ENCODE peak calls at places on chromosome 15, in eight cellular contexts. One of them, this sample, is unnamed.

GRCh38 chr15:89756897-89757296 is 5.8 kb upstream of the MESP1 start:
- DNase-seq in uterus: no peak
- DNase-seq in CD8-positive, alpha-beta memory T cell: no peak
- DNase-seq in endothelial cell of umbilical vein: no peak
- DNase-seq in foreskin keratinocyte: no peak
- DNase-seq in heart left ventricle: no peak
- DNase-seq in mammary epithelial cell: no peak
- DNase-seq in body of pancreas: peak; percentile 57
- DNase-seq in this sample: no peak

GRCh38 chr15:48470096-48470495 is 138.9 kb downstream of the DUT start:
- DNase-seq in endothelial cell of umbilical vein: no peak
- DNase-seq in uterus: no peak
- DNase-seq in foreskin keratinocyte: no peak
- DNase-seq in mammary epithelial cell: no peak
- DNase-seq in CD8-positive, alpha-beta memory T cell: no peak
- DNase-seq in body of pancreas: no peak
- DNase-seq in heart left ventricle: no peak
- DNase-seq in this sample: no peak

GRCh38 chr15:39273805-39274411 is 307.0 kb upstream of the THBS1 start:
- DNase-seq in CD8-positive, alpha-beta memory T cell: no peak
- DNase-seq in uterus: no peak
- DNase-seq in heart left ventricle: no peak
- DNase-seq in body of pancreas: peak; percentile 91
- DNase-seq in mammary epithelial cell: no peak
- DNase-seq in endothelial cell of umbilical vein: peak; percentile 76
- DNase-seq in foreskin keratinocyte: no peak
- DNase-seq in this sample: no peak

GRCh38 chr15:85014932-85015331 is 33.3 kb downstream of the PDE8A start:
- DNase-seq in uterus: no peak
- DNase-seq in mammary epithelial cell: no peak
- DNase-seq in heart left ventricle: no peak
- DNase-seq in CD8-positive, alpha-beta memory T cell: no peak
- DNase-seq in foreskin keratinocyte: no peak
- DNase-seq in endothelial cell of umbilical vein: no peak
- DNase-seq in body of pancreas: no peak
- DNase-seq in this sample: no peak

GRCh38 chr15:80957976-80958375 is 31.6 kb downstream of the MESD start:
- DNase-seq in mammary epithelial cell: no peak
- DNase-seq in endothelial cell of umbilical vein: no peak
- DNase-seq in body of pancreas: no peak
- DNase-seq in CD8-positive, alpha-beta memory T cell: no peak
- DNase-seq in uterus: no peak
- DNase-seq in foreskin keratinocyte: peak; percentile 47
- DNase-seq in heart left ventricle: no peak
- DNase-seq in this sample: no peak

GRCh38 chr15:95609096-95609495 is 721.4 kb upstream of the NR2F2 start:
- DNase-seq in foreskin keratinocyte: no peak
- DNase-seq in endothelial cell of umbilical vein: peak; percentile 47
- DNase-seq in mammary epithelial cell: no peak
- DNase-seq in CD8-positive, alpha-beta memory T cell: no peak
- DNase-seq in uterus: no peak
- DNase-seq in heart left ventricle: no peak
- DNase-seq in body of pancreas: no peak
- DNase-seq in this sample: no peak

GRCh38 chr15:60734846-60735245 is 255.9 kb upstream of the ICE2 start:
- DNase-seq in uterus: no peak
- DNase-seq in body of pancreas: no peak
- DNase-seq in mammary epithelial cell: no peak
- DNase-seq in endothelial cell of umbilical vein: no peak
- DNase-seq in foreskin keratinocyte: no peak
- DNase-seq in CD8-positive, alpha-beta memory T cell: no peak
- DNase-seq in heart left ventricle: no peak
- DNase-seq in this sample: no peak

GRCh38 chr15:62928242-62928995 is 114.1 kb upstream of the TPM1 start:
- DNase-seq in uterus: no peak
- DNase-seq in CD8-positive, alpha-beta memory T cell: no peak
- DNase-seq in endothelial cell of umbilical vein: peak; percentile 68
- DNase-seq in foreskin keratinocyte: peak; percentile 91
- DNase-seq in heart left ventricle: peak; percentile 66
- DNase-seq in body of pancreas: no peak
- DNase-seq in mammary epithelial cell: peak; percentile 88
- DNase-seq in this sample: no peak

GRCh38 chr15:64694816-64695215 is 80.6 kb downstream of the RBPMS2 start:
- DNase-seq in CD8-positive, alpha-beta memory T cell: no peak
- DNase-seq in body of pancreas: no peak
- DNase-seq in heart left ventricle: no peak
- DNase-seq in endothelial cell of umbilical vein: no peak
- DNase-seq in foreskin keratinocyte: no peak
- DNase-seq in uterus: no peak
- DNase-seq in mammary epithelial cell: no peak
- DNase-seq in this sample: no peak

GRCh38 chr15:34815836-34816235 is 20.5 kb upstream of the ACTC1 start:
- DNase-seq in CD8-positive, alpha-beta memory T cell: no peak
- DNase-seq in heart left ventricle: no peak
- DNase-seq in mammary epithelial cell: no peak
- DNase-seq in endothelial cell of umbilical vein: no peak
- DNase-seq in body of pancreas: no peak
- DNase-seq in foreskin keratinocyte: no peak
- DNase-seq in uterus: no peak
- DNase-seq in this sample: no peak

GRCh38 chr15:31511707-31512310 is 185.2 kb downstream of the KLF13 start:
- DNase-seq in heart left ventricle: no peak
- DNase-seq in mammary epithelial cell: no peak
- DNase-seq in CD8-positive, alpha-beta memory T cell: peak; percentile 32
- DNase-seq in endothelial cell of umbilical vein: peak; percentile 33
- DNase-seq in foreskin keratinocyte: no peak
- DNase-seq in body of pancreas: no peak
- DNase-seq in uterus: no peak
- DNase-seq in this sample: no peak

GRCh38 chr15:88990185-88990679 is 77.1 kb upstream of the MFGE8 start:
- DNase-seq in mammary epithelial cell: no peak
- DNase-seq in CD8-positive, alpha-beta memory T cell: no peak
- DNase-seq in endothelial cell of umbilical vein: no peak
- DNase-seq in foreskin keratinocyte: no peak
- DNase-seq in uterus: no peak
- DNase-seq in heart left ventricle: no peak
- DNase-seq in body of pancreas: no peak
- DNase-seq in this sample: no peak

GRCh38 chr15:45630958-45631691 is 3.7 kb upstream of the SQOR start:
- DNase-seq in uterus: peak; percentile 36
- DNase-seq in mammary epithelial cell: peak; percentile 90
- DNase-seq in foreskin keratinocyte: peak; percentile 93
- DNase-seq in endothelial cell of umbilical vein: no peak
- DNase-seq in body of pancreas: no peak
- DNase-seq in CD8-positive, alpha-beta memory T cell: no peak
- DNase-seq in heart left ventricle: peak; percentile 53
- DNase-seq in this sample: no peak

GRCh38 chr15:50140097-50140496 is 21.1 kb upstream of the ATP8B4 start:
- DNase-seq in mammary epithelial cell: no peak
- DNase-seq in body of pancreas: no peak
- DNase-seq in CD8-positive, alpha-beta memory T cell: no peak
- DNase-seq in heart left ventricle: no peak
- DNase-seq in endothelial cell of umbilical vein: no peak
- DNase-seq in foreskin keratinocyte: no peak
- DNase-seq in uterus: no peak
- DNase-seq in this sample: no peak

GRCh38 chr15:35000511-35000910 is 12.4 kb upstream of the ZNF770 start:
- DNase-seq in mammary epithelial cell: peak; percentile 98
- DNase-seq in uterus: no peak
- DNase-seq in CD8-positive, alpha-beta memory T cell: no peak
- DNase-seq in foreskin keratinocyte: peak; percentile 98
- DNase-seq in heart left ventricle: no peak
- DNase-seq in endothelial cell of umbilical vein: no peak
- DNase-seq in body of pancreas: peak; percentile 68
- DNase-seq in this sample: peak; percentile 86

GRCh38 chr15:78024141-78024567 is 53.4 kb downstream of the TBC1D2B start:
- DNase-seq in CD8-positive, alpha-beta memory T cell: no peak
- DNase-seq in uterus: peak; percentile 80
- DNase-seq in body of pancreas: peak; percentile 41
- DNase-seq in foreskin keratinocyte: no peak
- DNase-seq in heart left ventricle: peak; percentile 76
- DNase-seq in mammary epithelial cell: no peak
- DNase-seq in endothelial cell of umbilical vein: no peak
- DNase-seq in this sample: peak; percentile 56

GRCh38 chr15:61025283-61025682 is 203.8 kb downstream of the RORA start:
- DNase-seq in endothelial cell of umbilical vein: no peak
- DNase-seq in body of pancreas: no peak
- DNase-seq in uterus: peak; percentile 31
- DNase-seq in foreskin keratinocyte: no peak
- DNase-seq in mammary epithelial cell: no peak
- DNase-seq in CD8-positive, alpha-beta memory T cell: no peak
- DNase-seq in heart left ventricle: no peak
- DNase-seq in this sample: no peak

GRCh38 chr15:43441316-43441715 is 51.6 kb downstream of the TP53BP1 start:
- DNase-seq in heart left ventricle: no peak
- DNase-seq in endothelial cell of umbilical vein: no peak
- DNase-seq in mammary epithelial cell: no peak
- DNase-seq in CD8-positive, alpha-beta memory T cell: no peak
- DNase-seq in uterus: no peak
- DNase-seq in body of pancreas: no peak
- DNase-seq in foreskin keratinocyte: no peak
- DNase-seq in this sample: no peak

GRCh38 chr15:77500986-77501385 is 80.3 kb downstream of the HMG20A start:
- DNase-seq in uterus: no peak
- DNase-seq in body of pancreas: no peak
- DNase-seq in foreskin keratinocyte: peak; percentile 61
- DNase-seq in heart left ventricle: no peak
- DNase-seq in endothelial cell of umbilical vein: no peak
- DNase-seq in mammary epithelial cell: peak; percentile 69
- DNase-seq in CD8-positive, alpha-beta memory T cell: no peak
- DNase-seq in this sample: no peak

GRCh38 chr15:81297147-81297572 is 26.8 kb downstream of the STARD5 start:
- DNase-seq in heart left ventricle: no peak
- DNase-seq in mammary epithelial cell: peak; percentile 93
- DNase-seq in uterus: no peak
- DNase-seq in foreskin keratinocyte: peak; percentile 85
- DNase-seq in CD8-positive, alpha-beta memory T cell: no peak
- DNase-seq in body of pancreas: no peak
- DNase-seq in endothelial cell of umbilical vein: no peak
- DNase-seq in this sample: no peak

GRCh38 chr15:93047621-93048425 is 41.2 kb downstream of the RGMA start:
- DNase-seq in CD8-positive, alpha-beta memory T cell: peak; percentile 41
- DNase-seq in heart left ventricle: no peak
- DNase-seq in uterus: no peak
- DNase-seq in body of pancreas: no peak
- DNase-seq in mammary epithelial cell: no peak
- DNase-seq in foreskin keratinocyte: no peak
- DNase-seq in endothelial cell of umbilical vein: no peak
- DNase-seq in this sample: no peak

GRCh38 chr15:93477188-93477587 is 388.2 kb upstream of the RGMA start:
- DNase-seq in CD8-positive, alpha-beta memory T cell: no peak
- DNase-seq in uterus: no peak
- DNase-seq in body of pancreas: no peak
- DNase-seq in mammary epithelial cell: no peak
- DNase-seq in foreskin keratinocyte: no peak
- DNase-seq in endothelial cell of umbilical vein: no peak
- DNase-seq in heart left ventricle: no peak
- DNase-seq in this sample: no peak

GRCh38 chr15:45471151-45471550 is 51.4 kb downstream of the SLC30A4 start:
- DNase-seq in foreskin keratinocyte: no peak
- DNase-seq in mammary epithelial cell: no peak
- DNase-seq in uterus: no peak
- DNase-seq in endothelial cell of umbilical vein: no peak
- DNase-seq in body of pancreas: no peak
- DNase-seq in CD8-positive, alpha-beta memory T cell: no peak
- DNase-seq in heart left ventricle: no peak
- DNase-seq in this sample: no peak

GRCh38 chr15:67850336-67850735 is 10.5 kb upstream of the RNU6-1 start:
- DNase-seq in mammary epithelial cell: no peak
- DNase-seq in heart left ventricle: no peak
- DNase-seq in CD8-positive, alpha-beta memory T cell: no peak
- DNase-seq in uterus: no peak
- DNase-seq in body of pancreas: no peak
- DNase-seq in foreskin keratinocyte: no peak
- DNase-seq in endothelial cell of umbilical vein: no peak
- DNase-seq in this sample: no peak

GRCh38 chr15:77715051-77715450 is 82.3 kb upstream of the LINGO1 start:
- DNase-seq in endothelial cell of umbilical vein: no peak
- DNase-seq in mammary epithelial cell: no peak
- DNase-seq in body of pancreas: no peak
- DNase-seq in CD8-positive, alpha-beta memory T cell: no peak
- DNase-seq in foreskin keratinocyte: no peak
- DNase-seq in uterus: no peak
- DNase-seq in heart left ventricle: no peak
- DNase-seq in this sample: no peak

GRCh38 chr15:41849204-41849603 is 10.6 kb downstream of the PLA2G4B start:
- DNase-seq in uterus: no peak
- DNase-seq in mammary epithelial cell: peak; percentile 32
- DNase-seq in endothelial cell of umbilical vein: no peak
- DNase-seq in foreskin keratinocyte: no peak
- DNase-seq in CD8-positive, alpha-beta memory T cell: no peak
- DNase-seq in heart left ventricle: no peak
- DNase-seq in body of pancreas: no peak
- DNase-seq in this sample: no peak
- H3K27me3 ChIP-seq in uterus: no peaks in the 10 kb centered on the region
- H3K27me3 ChIP-seq in mammary epithelial cell: no peaks in the 10 kb centered on the region
- H3K27me3 ChIP-seq in endothelial cell of umbilical vein: no peaks in the 10 kb centered on the region
- H3K27me3 ChIP-seq in foreskin keratinocyte: peaks cover 16% of the 10 kb centered on the region
- H3K27me3 ChIP-seq in CD8-positive, alpha-beta memory T cell: no peaks in the 10 kb centered on the region
- H3K27me3 ChIP-seq in heart left ventricle: no peaks in the 10 kb centered on the region
- H3K27me3 ChIP-seq in body of pancreas: no peaks in the 10 kb centered on the region
- H3K27me3 ChIP-seq in this sample: peaks cover 7% of the 10 kb centered on the region

GRCh38 chr15:82664021-82664420 is 16.9 kb upstream of the CPEB1 start:
- DNase-seq in uterus: no peak
- DNase-seq in body of pancreas: no peak
- DNase-seq in CD8-positive, alpha-beta memory T cell: no peak
- DNase-seq in heart left ventricle: no peak
- DNase-seq in endothelial cell of umbilical vein: no peak
- DNase-seq in mammary epithelial cell: no peak
- DNase-seq in foreskin keratinocyte: no peak
- DNase-seq in this sample: no peak
- H3K4me1 ChIP-seq in uterus: no peaks in the 10 kb centered on the region
- H3K4me1 ChIP-seq in body of pancreas: no peaks in the 10 kb centered on the region
- H3K4me1 ChIP-seq in CD8-positive, alpha-beta memory T cell: no peaks in the 10 kb centered on the region
- H3K4me1 ChIP-seq in heart left ventricle: no peaks in the 10 kb centered on the region
- H3K4me1 ChIP-seq in endothelial cell of umbilical vein: no peaks in the 10 kb centered on the region
- H3K4me1 ChIP-seq in mammary epithelial cell: no peaks in the 10 kb centered on the region
- H3K4me1 ChIP-seq in foreskin keratinocyte: no peaks in the 10 kb centered on the region
- H3K4me1 ChIP-seq in this sample: no peaks in the 10 kb centered on the region

GRCh38 chr15:73353734-73354133 is 15.0 kb downstream of the HCN4 start:
- DNase-seq in body of pancreas: no peak
- DNase-seq in endothelial cell of umbilical vein: no peak
- DNase-seq in mammary epithelial cell: no peak
- DNase-seq in uterus: no peak
- DNase-seq in CD8-positive, alpha-beta memory T cell: no peak
- DNase-seq in foreskin keratinocyte: no peak
- DNase-seq in heart left ventricle: no peak
- DNase-seq in this sample: no peak
- H3K27me3 ChIP-seq in body of pancreas: no peaks in the 10 kb centered on the region
- H3K27me3 ChIP-seq in endothelial cell of umbilical vein: no peaks in the 10 kb centered on the region
- H3K27me3 ChIP-seq in mammary epithelial cell: peaks cover 6% of the 10 kb centered on the region
- H3K27me3 ChIP-seq in uterus: no peaks in the 10 kb centered on the region
- H3K27me3 ChIP-seq in CD8-positive, alpha-beta memory T cell: peaks cover 2% of the 10 kb centered on the region
- H3K27me3 ChIP-seq in foreskin keratinocyte: peaks cover 3% of the 10 kb centered on the region
- H3K27me3 ChIP-seq in heart left ventricle: peaks cover 4% of the 10 kb centered on the region
- H3K27me3 ChIP-seq in this sample: peaks cover 5% of the 10 kb centered on the region

GRCh38 chr15:56915888-56916287 is 2.6 kb upstream of the TCF12 start:
- DNase-seq in body of pancreas: no peak
- DNase-seq in heart left ventricle: no peak
- DNase-seq in CD8-positive, alpha-beta memory T cell: no peak
- DNase-seq in endothelial cell of umbilical vein: no peak
- DNase-seq in foreskin keratinocyte: no peak
- DNase-seq in mammary epithelial cell: no peak
- DNase-seq in uterus: no peak
- DNase-seq in this sample: no peak
- H3K4me1 ChIP-seq in body of pancreas: peaks cover 37% of the 10 kb centered on the region
- H3K4me1 ChIP-seq in heart left ventricle: peaks cover 36% of the 10 kb centered on the region
- H3K4me1 ChIP-seq in CD8-positive, alpha-beta memory T cell: peaks cover 19% of the 10 kb centered on the region
- H3K4me1 ChIP-seq in endothelial cell of umbilical vein: peaks cover 26% of the 10 kb centered on the region
- H3K4me1 ChIP-seq in foreskin keratinocyte: no peaks in the 10 kb centered on the region
- H3K4me1 ChIP-seq in mammary epithelial cell: peaks cover 8% of the 10 kb centered on the region
- H3K4me1 ChIP-seq in uterus: peaks cover 2% of the 10 kb centered on the region
- H3K4me1 ChIP-seq in this sample: peaks cover 27% of the 10 kb centered on the region